ENCODE peak calls at places on chromosomes 6 and 20, in ten cellular contexts. R is NCI-H1105; F is naive thymus-derived CD4-positive, alpha-beta T cell; T is CD8-positive, alpha-beta memory T cell; M is stimulated activated CD8-positive, alpha-beta memory T cell treated with anti-CD3 and anti-CD28 coated beads, Interleukin-12 subunit alpha, Interleukin-12 subunit beta, amount 100 ng/mL, for 4 hours; A is upper lobe of right lung; G is posterior vena cava; Y is nephron progenitor cell; I is ovary; D is G401. Q is an unnamed sample.

GRCh38 chr6:34341481-34341971 is 50.9 kb downstream of the NUDT3 start:
- DNase-seq in R (no peak), F (no peak), T (no peak), M (no peak), A (no peak), G (no peak), Y (no peak), I (no peak), D (peak; percentile 56), Q (no peak)

GRCh38 chr6:169112483-169113320 is 140.9 kb downstream of the THBS2 start:
- DNase-seq in R (no peak), F (no peak), T (no peak), M (no peak), A (no peak), G (no peak), Y (no peak), I (no peak), D (no peak), Q (no peak)

GRCh38 chr20:63071541-63072181 is 64.9 kb upstream of the BHLHE23 start:
- DNase-seq in R (no peak), F (peak; percentile 10), T (no peak), M (no peak), A (no peak), G (peak; percentile 67), Y (peak; percentile 65), I (no peak), D (peak; percentile 55), Q (peak; percentile 10)

GRCh38 chr6:134853111-134854055 is 96.5 kb downstream of the ALDH8A1 start:
- DNase-seq in R (no peak), F (no peak), T (no peak), M (no peak), A (no peak), G (no peak), Y (no peak), I (no peak), D (no peak), Q (no peak)

GRCh38 chr20:45469336-45470261 is at the start of gene WFDC2:
- DNase-seq in R (peak; percentile 74), F (no peak), T (no peak), M (no peak), A (peak; percentile 90), G (no peak), Y (peak; percentile 68), I (peak; percentile 26), D (no peak), Q (no peak)

GRCh38 chr6:80932364-80932763 is 820.1 kb downstream of the TENT5A start:
- DNase-seq in R (no peak), F (no peak), T (no peak), M (no peak), A (no peak), G (no peak), Y (no peak), I (no peak), D (no peak), Q (no peak)

GRCh38 chr6:109121411-109121810 is 26.1 kb downstream of the CEP57L1 start:
- DNase-seq in R (no peak), F (no peak), T (no peak), M (no peak), A (no peak), G (no peak), Y (no peak), I (no peak), D (no peak), Q (no peak)

GRCh38 chr6:31842056-31842455 is 14.5 kb downstream of the HSPA1B start:
- DNase-seq in R (no peak), F (no peak), T (no peak), M (no peak), A (no peak), G (peak; percentile 31), Y (no peak), I (no peak), D (no peak), Q (no peak)

GRCh38 chr6:143166247-143166695 is 105.6 kb downstream of the AIG1 start:
- DNase-seq in R (no peak), F (no peak), T (no peak), M (no peak), A (no peak), G (no peak), Y (no peak), I (no peak), D (no peak), Q (no peak)

GRCh38 chr6:30915591-30915946 is 1.5 kb downstream of the VARS2 start:
- DNase-seq in R (peak; percentile 27), F (peak; percentile 45), T (peak; percentile 11), M (no peak), A (peak; percentile 67), G (no peak), Y (peak; percentile 25), I (peak; percentile 41), D (peak; percentile 78), Q (peak; percentile 11)

GRCh38 chr20:51622004-51622874 is 79.7 kb upstream of the NFATC2 start:
- DNase-seq in R (no peak), F (no peak), T (no peak), M (no peak), A (no peak), G (no peak), Y (no peak), I (no peak), D (peak; percentile 97), Q (no peak)

GRCh38 chr6:141169419-141169818 is 963.3 kb upstream of the GJE1 start:
- DNase-seq in R (no peak), F (no peak), T (no peak), M (no peak), A (no peak), G (no peak), Y (peak; percentile 8), I (no peak), D (no peak), Q (no peak)

GRCh38 chr6:129184324-129184723 is 301.4 kb downstream of the LAMA2 start:
- DNase-seq in R (no peak), F (no peak), T (no peak), M (no peak), A (no peak), G (no peak), Y (no peak), I (no peak), D (no peak), Q (no peak)

GRCh38 chr20:25014816-25015215 is 22.3 kb upstream of the APMAP start:
- DNase-seq in R (no peak), F (no peak), T (no peak), M (no peak), A (no peak), G (peak; percentile 53), Y (no peak), I (peak; percentile 5), D (no peak), Q (no peak)

GRCh38 chr6:30206152-30206551 is 7.1 kb downstream of the TRIM26 start:
- DNase-seq in R (no peak), F (no peak), T (no peak), M (no peak), A (no peak), G (no peak), Y (no peak), I (no peak), D (no peak), Q (no peak)

GRCh38 chr20:45254867-45255266 is 503 bp upstream of the SLPI start:
- DNase-seq in R (no peak), F (no peak), T (no peak), M (no peak), A (no peak), G (no peak), Y (no peak), I (no peak), D (no peak), Q (peak; percentile 69)

GRCh38 chr6:116542426-116542825 is 3.1 kb downstream of the TRAPPC3L start:
- DNase-seq in R (no peak), F (no peak), T (no peak), M (no peak), A (no peak), G (no peak), Y (no peak), I (no peak), D (no peak), Q (no peak)

GRCh38 chr20:63234693-63235398 is 859 bp upstream of the BIRC7 start:
- DNase-seq in R (no peak), F (no peak), T (no peak), M (no peak), A (no peak), G (no peak), Y (peak; percentile 63), I (no peak), D (peak; percentile 33), Q (peak; percentile 80)

GRCh38 chr20:20820104-20820503 is 107.7 kb upstream of the RALGAPA2 start:
- DNase-seq in R (no peak), F (no peak), T (no peak), M (no peak), A (no peak), G (no peak), Y (peak; percentile 34), I (no peak), D (no peak), Q (peak; percentile 31)

GRCh38 chr20:5397418-5397817 is 80.7 kb upstream of the PROKR2 start:
- DNase-seq in R (no peak), F (no peak), T (no peak), M (no peak), A (no peak), G (no peak), Y (no peak), I (no peak), D (no peak), Q (no peak)

GRCh38 chr20:35252037-35252461 is 25.6 kb downstream of the MMP24 start:
- DNase-seq in R (no peak), F (peak; percentile 46), T (peak; percentile 81), M (no peak), A (no peak), G (no peak), Y (no peak), I (no peak), D (no peak), Q (no peak)

GRCh38 chr6:158290659-158291058 is 21.6 kb upstream of the TULP4 start:
- DNase-seq in R (no peak), F (peak; percentile 54), T (peak; percentile 60), M (no peak), A (no peak), G (no peak), Y (no peak), I (no peak), D (no peak), Q (no peak)

Q was measured in trophoblast cell.